ENCODE peak calls at places on chromosomes 4 and X, in eight cellular contexts. Q is left lung, L is kidney, A is IMR-90, U is AG09309, J is pancreas, W is sigmoid colon, C is brain microvascular endothelial cell. F is an unnamed sample.

GRCh38 chrX:7093305-7093704 is 54.2 kb upstream of the STS start:
- DNase-seq in Q (no peak), C (no peak), U (no peak), W (no peak), L (no peak), J (no peak), A (no peak), F (no peak)

GRCh38 chr4:181597766-181598165 is 645.4 kb upstream of the TENM3 start:
- DNase-seq in W (no peak), L (no peak), U (no peak), A (peak), C (peak), Q (no peak), J (no peak), F (no peak)

GRCh38 chr4:55834086-55834795 is 14.7 kb downstream of the EXOC1L start:
- DNase-seq in J (no peak), L (no peak), A (no peak), C (no peak), U (no peak), W (no peak), Q (no peak), F (no peak)

GRCh38 chr4:155900402-155900801 is 3.1 kb upstream of the TDO2 start:
- DNase-seq in Q (no peak), A (peak), W (no peak), L (no peak), J (no peak), U (peak), C (peak), F (no peak)

GRCh38 chr4:25075129-25075528 is 44.4 kb upstream of the LGI2 start:
- DNase-seq in J (no peak), L (no peak), A (no peak), Q (no peak), C (no peak), U (no peak), W (no peak), F (no peak)

GRCh38 chrX:42748067-42748850 is 29.7 kb downstream of the PPP1R2C start:
- DNase-seq in A (peak), J (no peak), L (no peak), C (peak), W (no peak), U (no peak), Q (no peak), F (no peak)

GRCh38 chr4:23959401-23960148 is 69.7 kb upstream of the PPARGC1A start:
- DNase-seq in U (no peak), W (no peak), J (peak), A (no peak), Q (no peak), L (no peak), C (no peak), F (no peak)

GRCh38 chrX:38192007-38192625 is 28.6 kb downstream of the SRPX start:
- DNase-seq in L (no peak), C (no peak), J (peak), Q (no peak), A (peak), W (no peak), U (no peak), F (no peak)

GRCh38 chrX:39984191-39984956 is 113.4 kb downstream of the BCOR start:
- DNase-seq in U (no peak), C (no peak), A (peak), W (no peak), J (no peak), Q (no peak), L (peak), F (no peak)

GRCh38 chr4:158671915-158672806 is at the start of gene ETFDH:
- DNase-seq in U (peak), W (peak), J (peak), L (peak), Q (peak), A (peak), C (peak), F (peak)

GRCh38 chrX:106619797-106620196 is 8.0 kb downstream of the RADX start:
- DNase-seq in J (no peak), U (no peak), W (no peak), L (no peak), A (peak), C (no peak), Q (no peak), F (no peak)

DNA sequence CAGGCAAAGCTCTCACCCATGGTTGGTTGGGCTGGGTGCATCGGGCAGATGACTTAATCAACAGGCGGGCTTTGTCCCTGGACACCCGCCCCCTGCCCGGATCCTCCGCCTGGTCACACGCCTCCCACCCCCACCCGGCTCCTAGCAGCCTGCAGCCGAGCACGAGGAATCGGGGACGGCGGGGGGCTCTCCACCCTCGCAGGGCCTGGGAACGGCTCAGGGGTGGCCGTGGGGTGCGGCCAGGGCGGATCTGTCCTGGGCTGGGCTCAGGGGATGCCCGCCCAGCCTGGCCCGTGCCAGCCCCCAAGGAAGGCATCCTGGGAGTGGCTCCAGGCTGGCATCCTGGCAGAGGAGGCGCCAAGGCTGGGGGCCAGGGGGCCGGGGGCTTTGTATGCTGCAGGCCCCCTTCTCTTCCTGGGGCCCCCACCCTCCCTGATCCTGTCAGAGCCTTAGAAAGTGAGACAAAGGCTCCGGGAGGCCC is 32.5 kb upstream of the FGFR3 start:
- DNase-seq in L (no peak), Q (no peak), C (no peak), J (no peak), U (no peak), W (no peak), A (no peak), F (no peak)
- H3K4me3 ChIP-seq in L (no peak), Q (no peak), C (no peak), J (no peak), U (no peak), W (no peak), A (no peak), F (no peak)

GRCh38 chrX:50941638-50942037 is 31.1 kb downstream of the BMP15 start:
- DNase-seq in W (no peak), A (no peak), C (no peak), J (peak), Q (peak), U (no peak), L (no peak), F (no peak)
- TF ChIP-seq CTCF in W (no peak), A (peak), C (peak), J (no peak), Q (no peak), U (peak), L (no peak), F (peak)

DNA sequence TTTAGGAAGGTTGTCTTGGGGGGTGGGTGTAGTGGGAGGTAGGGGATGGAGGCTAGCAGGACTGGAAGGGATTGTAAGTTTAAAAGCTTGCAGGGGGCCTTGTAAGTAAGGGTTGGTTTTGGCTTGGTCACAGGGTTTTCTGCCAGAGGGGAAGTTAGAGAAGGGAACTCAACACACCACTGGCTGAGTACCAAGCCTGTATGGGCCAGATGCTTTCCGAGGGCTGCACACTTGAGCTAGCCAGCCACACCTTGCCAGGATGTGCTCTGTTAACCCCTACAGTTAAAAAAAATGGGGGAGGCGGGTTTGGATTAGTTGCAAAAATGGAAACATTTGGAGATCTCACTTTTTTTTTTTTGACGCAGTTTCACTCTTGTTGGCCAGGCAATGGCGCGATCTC is 1.2 kb upstream of the RPS3A start:
- DNase-seq in Q (no peak), W (peak), J (no peak), C (no peak), A (no peak), L (no peak), U (no peak), F (no peak)
- H3K4me3 ChIP-seq in Q (peak), W (no peak), J (no peak), C (no peak), A (no peak), L (no peak), U (no peak), F (no peak)

GRCh38 chr4:13963601-13964000 is 336.1 kb upstream of the BOD1L1 start:
- DNase-seq in Q (no peak), U (no peak), L (no peak), A (peak), C (no peak), J (no peak), W (no peak), F (no peak)

GRCh38 chr4:13968723-13969122 is 341.2 kb upstream of the BOD1L1 start:
- DNase-seq in W (no peak), A (peak), C (no peak), J (no peak), U (no peak), Q (no peak), L (no peak), F (no peak)

GRCh38 chr4:13970349-13970748 is 342.8 kb upstream of the BOD1L1 start:
- DNase-seq in U (no peak), W (no peak), Q (no peak), A (peak), J (no peak), C (peak), L (no peak), F (no peak)

GRCh38 chr4:13966241-13967195 is 339.0 kb upstream of the BOD1L1 start:
- DNase-seq in W (no peak), U (peak), J (no peak), C (peak), Q (no peak), A (peak), L (no peak), F (no peak)
- TF ChIP-seq CTCF in W (no peak), U (peak), J (no peak), C (peak), Q (no peak), A (peak), L (no peak), F (no peak)

DNA sequence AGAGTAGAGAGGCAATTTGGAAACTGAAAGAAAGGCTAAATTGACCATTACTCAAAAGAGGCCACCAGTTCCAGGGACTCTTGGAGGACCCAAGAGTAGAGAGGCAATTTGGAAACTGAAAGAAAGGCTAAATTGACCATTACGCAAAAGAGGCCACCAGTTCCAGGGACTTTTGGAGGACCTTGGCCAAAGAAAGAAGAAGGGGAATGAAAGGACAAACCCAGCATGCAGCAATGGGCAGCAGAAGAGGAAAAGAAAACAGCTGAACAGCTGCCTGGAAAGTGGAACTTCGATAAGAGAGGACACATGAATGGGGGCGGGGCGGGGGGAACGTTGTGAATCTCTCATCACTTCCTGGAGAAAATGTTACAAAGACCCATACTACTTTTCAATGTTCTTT is 80.8 kb downstream of the PALLD start:
- DNase-seq in L (peak), C (no peak), Q (no peak), W (no peak), J (no peak), U (no peak), A (no peak), F (no peak)
- H3K4me3 ChIP-seq in L (no peak), C (no peak), Q (no peak), W (no peak), J (no peak), U (no peak), A (no peak), F (no peak)

DNA sequence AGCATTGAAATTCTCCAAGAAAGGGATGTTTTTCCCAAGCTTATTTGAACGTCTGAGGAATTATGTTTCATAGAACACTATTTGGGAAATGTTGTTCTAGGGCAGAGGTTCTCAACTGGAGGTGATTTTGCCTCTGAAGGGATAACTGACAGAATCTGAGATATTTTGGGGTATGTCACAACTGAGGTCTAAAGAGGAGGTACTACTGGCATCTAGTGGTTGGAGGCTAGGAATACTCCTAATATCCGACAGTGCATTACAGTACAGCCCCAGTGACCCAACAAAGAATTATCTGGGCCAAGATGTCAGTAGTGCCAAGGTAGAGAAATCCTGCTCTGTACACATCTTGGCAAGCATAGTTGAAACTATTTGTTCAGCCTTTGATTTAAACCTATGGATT is 6.4 kb downstream of the HSPA4L start:
- DNase-seq in A (no peak), J (no peak), Q (no peak), U (no peak), L (no peak), W (no peak), C (no peak), F (no peak)
- TF ChIP-seq CTCF in A (peak), J (no peak), Q (no peak), U (no peak), L (no peak), W (no peak), C (peak), F (peak)

DNA sequence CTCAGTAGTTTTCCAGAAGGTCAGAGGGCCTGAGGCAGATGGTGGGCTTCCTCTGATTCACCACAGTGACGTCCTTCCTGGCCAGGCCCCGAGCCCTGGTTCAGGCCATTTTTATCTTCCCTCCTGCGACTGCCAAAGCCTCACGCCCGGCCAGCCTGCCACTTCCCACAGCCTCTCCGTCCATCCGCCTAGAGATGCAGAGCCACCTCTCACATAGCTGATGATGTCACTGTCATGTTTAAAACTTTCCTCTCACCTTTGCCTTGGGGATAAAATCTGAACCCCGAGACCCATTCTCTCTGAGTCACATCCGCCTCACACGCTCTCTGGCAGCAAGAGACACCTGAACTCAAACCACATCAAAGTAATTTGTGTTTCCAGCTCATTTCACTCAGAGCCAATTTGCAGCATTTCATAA is 175.4 kb downstream of the QDPR start:
- DNase-seq in L (peak), W (peak), C (no peak), Q (no peak), U (no peak), A (peak), J (no peak), F (no peak)
- H3K4me3 ChIP-seq in L (no peak), W (no peak), C (no peak), Q (no peak), U (no peak), A (no peak), J (no peak), F (no peak)

GRCh38 chr4:52376107-52376704 is 282.9 kb downstream of the USP46 start:
- DNase-seq in Q (no peak), J (peak), L (no peak), A (peak), C (peak), W (no peak), U (peak), F (no peak)
- TF ChIP-seq CTCF in Q (peak), J (peak), L (peak), A (peak), C (peak), W (peak), U (peak), F (peak)

F was measured in upper lobe of right lung.